ENCODE peak calls at places on chromosomes 13 and 19, in four cellular contexts. One of them, this sample, is unnamed.

GRCh38 chr19:47802521-47803043 is 1.8 kb downstream of the TPRX1 start:
- DNase-seq in HepG2: no peak
- DNase-seq in GM12878: no peak
- DNase-seq in K562: no peak
- DNase-seq in this sample: no peak

GRCh38 chr19:30968210-30968609 is 381.0 kb downstream of the TSHZ3 start:
- DNase-seq in HepG2: no peak
- DNase-seq in GM12878: no peak
- DNase-seq in K562: no peak
- DNase-seq in this sample: no peak

GRCh38 chr19:45713141-45713540 is 17.6 kb downstream of the FBXO46 start:
- DNase-seq in HepG2: no peak
- DNase-seq in GM12878: no peak
- DNase-seq in K562: no peak
- DNase-seq in this sample: no peak

GRCh38 chr13:36850790-36851438 is 31.9 kb downstream of the RFXAP start:
- DNase-seq in HepG2: peak; percentile 23
- DNase-seq in GM12878: no peak
- DNase-seq in K562: no peak
- DNase-seq in this sample: no peak

GRCh38 chr13:78309497-78310180 is 293.7 kb downstream of the POU4F1 start:
- DNase-seq in HepG2: no peak
- DNase-seq in GM12878: no peak
- DNase-seq in K562: no peak
- DNase-seq in this sample: no peak

GRCh38 chr19:34236035-34236793 is 18.1 kb upstream of the GARRE1 start:
- DNase-seq in HepG2: no peak
- DNase-seq in GM12878: no peak
- DNase-seq in K562: no peak
- DNase-seq in this sample: no peak

GRCh38 chr19:21566073-21566472 is 60.7 kb downstream of the ZNF429 start:
- DNase-seq in HepG2: no peak
- DNase-seq in GM12878: no peak
- DNase-seq in K562: no peak
- DNase-seq in this sample: no peak

GRCh38 chr19:38922482-38922881 is 8.1 kb downstream of the SARS2 start:
- DNase-seq in HepG2: no peak
- DNase-seq in GM12878: no peak
- DNase-seq in K562: peak; percentile 13
- DNase-seq in this sample: no peak

GRCh38 chr13:111659236-111659635 is 338.8 kb downstream of the TEX29 start:
- DNase-seq in HepG2: no peak
- DNase-seq in GM12878: no peak
- DNase-seq in K562: no peak
- DNase-seq in this sample: no peak

GRCh38 chr13:26424181-26424580 is 133.3 kb upstream of the WASF3 start:
- DNase-seq in HepG2: no peak
- DNase-seq in GM12878: no peak
- DNase-seq in K562: no peak
- DNase-seq in this sample: no peak

GRCh38 chr19:47391510-47392223 is 27.7 kb downstream of the MEIS3 start:
- DNase-seq in HepG2: peak; percentile 58
- DNase-seq in GM12878: peak; percentile 12
- DNase-seq in K562: peak; percentile 83
- DNase-seq in this sample: peak; percentile 75

GRCh38 chr19:23318143-23318542 is 67.9 kb upstream of the ZNF724 start:
- DNase-seq in HepG2: no peak
- DNase-seq in GM12878: no peak
- DNase-seq in K562: no peak
- DNase-seq in this sample: no peak

GRCh38 chr19:13117772-13118423 is at the start of gene NACC1:
- DNase-seq in HepG2: peak; percentile 74
- DNase-seq in GM12878: no peak
- DNase-seq in K562: peak; percentile 88
- DNase-seq in this sample: peak; percentile 87

GRCh38 chr13:46896346-46897138 is at the start of gene HTR2A:
- DNase-seq in HepG2: no peak
- DNase-seq in GM12878: no peak
- DNase-seq in K562: no peak
- DNase-seq in this sample: no peak

GRCh38 chr13:31945202-31945978 is 86.2 kb upstream of the FRY start:
- DNase-seq in HepG2: no peak
- DNase-seq in GM12878: no peak
- DNase-seq in K562: no peak
- DNase-seq in this sample: peak; percentile 10

GRCh38 chr19:11481777-11482383 is 1.0 kb upstream of the ELAVL3 start:
- DNase-seq in HepG2: peak; percentile 52
- DNase-seq in GM12878: peak; percentile 54
- DNase-seq in K562: peak; percentile 93
- DNase-seq in this sample: peak; percentile 76

GRCh38 chr19:35004517-35005255 is 4.6 kb downstream of the GRAMD1A start:
- DNase-seq in HepG2: no peak
- DNase-seq in GM12878: no peak
- DNase-seq in K562: no peak
- DNase-seq in this sample: no peak

GRCh38 chr19:11382898-11383705 is 1.0 kb downstream of the EPOR start:
- DNase-seq in HepG2: peak; percentile 70
- DNase-seq in GM12878: no peak
- DNase-seq in K562: peak; percentile 88
- DNase-seq in this sample: peak; percentile 79

GRCh38 chr13:74886496-74886895 is 595.5 kb downstream of the TBC1D4 start:
- DNase-seq in HepG2: no peak
- DNase-seq in GM12878: no peak
- DNase-seq in K562: no peak
- DNase-seq in this sample: no peak

GRCh38 chr13:49641810-49642291 is 13.5 kb downstream of the ARL11 start:
- DNase-seq in HepG2: no peak
- DNase-seq in GM12878: no peak
- DNase-seq in K562: peak; percentile 37
- DNase-seq in this sample: no peak

GRCh38 chr19:23531976-23532375 is 136.7 kb upstream of the ZNF91 start:
- DNase-seq in HepG2: no peak
- DNase-seq in GM12878: no peak
- DNase-seq in K562: no peak
- DNase-seq in this sample: no peak

GRCh38 chr13:26377038-26377437 is 123.1 kb downstream of the CDK8 start:
- DNase-seq in HepG2: peak; percentile 28
- DNase-seq in GM12878: no peak
- DNase-seq in K562: peak; percentile 6
- DNase-seq in this sample: peak; percentile 1

GRCh38 chr19:49427855-49428546 is 2.8 kb downstream of the GFY start:
- DNase-seq in HepG2: no peak
- DNase-seq in GM12878: no peak
- DNase-seq in K562: peak; percentile 69
- DNase-seq in this sample: no peak

GRCh38 chr19:58399903-58400637 is 4.6 kb downstream of the RNF225 start:
- DNase-seq in HepG2: no peak
- DNase-seq in GM12878: no peak
- DNase-seq in K562: no peak
- DNase-seq in this sample: no peak

GRCh38 chr19:29805026-29805925 is 6.5 kb upstream of the CCNE1 start:
- DNase-seq in HepG2: peak; percentile 77
- DNase-seq in GM12878: no peak
- DNase-seq in K562: no peak
- DNase-seq in this sample: peak; percentile 36

GRCh38 chr19:14006766-14007562 is 844 bp upstream of the RFX1 start:
- DNase-seq in HepG2: no peak
- DNase-seq in GM12878: no peak
- DNase-seq in K562: peak; percentile 80
- DNase-seq in this sample: no peak

GRCh38 chr19:39492788-39493187 is 6.0 kb upstream of the DLL3 start:
- DNase-seq in HepG2: no peak
- DNase-seq in GM12878: no peak
- DNase-seq in K562: no peak
- DNase-seq in this sample: no peak

GRCh38 chr19:14467391-14467790 is 7.8 kb downstream of the PTGER1 start:
- DNase-seq in HepG2: no peak
- DNase-seq in GM12878: no peak
- DNase-seq in K562: no peak
- DNase-seq in this sample: no peak

GRCh38 chr13:34044660-34045080 is 226.7 kb downstream of the RFC3 start:
- DNase-seq in HepG2: no peak
- DNase-seq in GM12878: no peak
- DNase-seq in K562: no peak
- DNase-seq in this sample: peak; percentile 5

GRCh38 chr13:110702089-110702488 is 3.8 kb downstream of the CARS2 start:
- DNase-seq in HepG2: no peak
- DNase-seq in GM12878: no peak
- DNase-seq in K562: no peak
- DNase-seq in this sample: no peak

GRCh38 chr19:13225973-13226865 is 76.0 kb downstream of the IER2 start:
- DNase-seq in HepG2: no peak
- DNase-seq in GM12878: no peak
- DNase-seq in K562: no peak
- DNase-seq in this sample: no peak

GRCh38 chr19:7476241-7476640 is 12.6 kb downstream of the PEX11G start:
- DNase-seq in HepG2: no peak
- DNase-seq in GM12878: no peak
- DNase-seq in K562: no peak
- DNase-seq in this sample: no peak

GRCh38 chr13:74641586-74641985 is 507.4 kb upstream of the KLF12 start:
- DNase-seq in HepG2: no peak
- DNase-seq in GM12878: no peak
- DNase-seq in K562: no peak
- DNase-seq in this sample: no peak

GRCh38 chr13:39597828-39598227 is 5.2 kb downstream of the LHFPL6 start:
- DNase-seq in HepG2: no peak
- DNase-seq in GM12878: no peak
- DNase-seq in K562: no peak
- DNase-seq in this sample: no peak

GRCh38 chr13:75687145-75687763 is 51.1 kb downstream of the LMO7 start:
- DNase-seq in HepG2: peak; percentile 46
- DNase-seq in GM12878: no peak
- DNase-seq in K562: peak; percentile 11
- DNase-seq in this sample: peak; percentile 54

GRCh38 chr19:11949201-11949600 is 15.6 kb upstream of the ZNF763 start:
- DNase-seq in HepG2: no peak
- DNase-seq in GM12878: no peak
- DNase-seq in K562: no peak
- DNase-seq in this sample: no peak

GRCh38 chr19:39209196-39209595 is 5.1 kb upstream of the SYCN start:
- DNase-seq in HepG2: no peak
- DNase-seq in GM12878: no peak
- DNase-seq in K562: no peak
- DNase-seq in this sample: no peak

GRCh38 chr19:5838437-5839311 is 828 bp downstream of the FUT6 start:
- DNase-seq in HepG2: no peak
- DNase-seq in GM12878: no peak
- DNase-seq in K562: peak; percentile 9
- DNase-seq in this sample: no peak

GRCh38 chr13:40597735-40598365 is 68.6 kb downstream of the FOXO1 start:
- DNase-seq in HepG2: no peak
- DNase-seq in GM12878: no peak
- DNase-seq in K562: no peak
- DNase-seq in this sample: no peak

DNA sequence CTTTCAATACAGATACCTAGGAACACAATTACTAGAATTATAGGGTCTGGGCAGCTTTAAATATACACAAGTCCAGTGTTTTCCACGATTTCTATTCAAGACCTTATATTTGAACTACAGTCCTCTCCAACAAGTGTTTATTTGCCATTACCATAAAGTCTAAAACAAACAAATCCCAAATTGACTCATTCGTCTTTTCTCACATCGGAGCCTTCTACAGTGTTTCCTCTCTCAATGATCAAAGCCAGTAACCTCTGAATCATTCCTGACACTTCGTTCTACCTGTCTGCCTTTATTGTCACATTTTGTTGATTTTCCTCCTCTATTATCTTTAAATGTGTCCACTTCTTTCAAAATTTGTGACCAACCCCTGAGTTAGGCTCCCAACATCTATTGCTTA is 1356.5 kb upstream of the SLC10A2 start:
- DNase-seq in HepG2: no peak
- DNase-seq in GM12878: no peak
- DNase-seq in K562: no peak
- DNase-seq in this sample: no peak
- TF ChIP-seq CHD2 in HepG2: no peak
- TF ChIP-seq CHD2 in GM12878: no peak
- TF ChIP-seq CHD2 in K562: no peak
- TF ChIP-seq CHD2 in this sample: no peak

DNA sequence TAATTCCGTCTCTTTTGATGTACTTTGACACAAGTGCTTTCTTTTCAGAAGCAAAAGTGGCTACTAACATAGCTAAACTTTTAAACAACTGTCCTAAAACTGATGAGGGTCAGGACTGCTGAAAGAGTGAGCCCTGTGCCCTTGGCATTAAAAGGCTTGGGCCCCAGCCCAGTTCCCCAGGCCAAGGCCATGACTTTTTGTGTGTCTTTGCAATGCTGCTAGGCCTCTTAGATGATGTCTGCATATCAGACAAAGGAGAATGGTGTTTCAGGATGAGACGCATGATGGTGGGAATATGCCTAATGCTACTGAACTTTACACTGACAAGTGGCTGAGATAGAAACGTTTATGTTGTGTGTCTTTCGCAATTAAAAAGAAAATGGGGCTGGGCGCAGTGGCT is 38.0 kb downstream of the SLC7A9 start:
- DNase-seq in HepG2: no peak
- DNase-seq in GM12878: no peak
- DNase-seq in K562: no peak
- DNase-seq in this sample: no peak
- TF ChIP-seq BHLHE40 in HepG2: no peak
- TF ChIP-seq BHLHE40 in GM12878: no peak
- TF ChIP-seq BHLHE40 in K562: no peak
- TF ChIP-seq BHLHE40 in this sample: no peak

DNA sequence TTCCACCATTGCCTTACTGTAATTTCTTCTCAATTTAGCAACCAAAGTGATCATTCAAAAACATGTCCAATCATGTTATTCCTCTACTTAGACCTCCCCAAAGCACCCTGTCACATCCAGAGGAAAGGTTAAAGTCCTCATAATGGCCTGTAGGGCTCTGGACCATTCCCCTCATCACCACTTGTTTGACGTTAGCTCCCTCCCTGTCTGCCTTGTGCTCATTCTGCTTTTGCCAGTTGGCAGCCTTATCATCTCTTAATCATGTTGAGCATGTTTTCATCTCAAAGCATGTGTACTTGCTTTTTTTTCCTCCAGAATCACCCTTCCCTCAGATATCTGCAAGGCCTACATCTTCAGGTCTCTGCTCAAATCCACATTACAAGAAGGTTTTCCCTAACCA is 25.8 kb downstream of the UBAC2 start:
- DNase-seq in HepG2: no peak
- DNase-seq in GM12878: no peak
- DNase-seq in K562: no peak
- DNase-seq in this sample: no peak
- TF ChIP-seq HDAC2 in HepG2: no peak
- TF ChIP-seq HDAC2 in GM12878: no peak
- TF ChIP-seq HDAC2 in K562: no peak
- TF ChIP-seq HDAC2 in this sample: no peak

GRCh38 chr13:104357174-104357573 is 1291.0 kb upstream of the SLC10A2 start:
- DNase-seq in HepG2: no peak
- DNase-seq in GM12878: no peak
- DNase-seq in K562: no peak
- DNase-seq in this sample: no peak
- TF ChIP-seq CHD2 in HepG2: no peak
- TF ChIP-seq CHD2 in GM12878: no peak
- TF ChIP-seq CHD2 in K562: no peak
- TF ChIP-seq CHD2 in this sample: no peak

This sample was measured in A549.